ENCODE peak calls at places on chromosomes 4 and X, in eight cellular contexts. I, G, Z, R, H, Y, L and D are unnamed samples.

GRCh38 chr4:1298461-1298860 is 8.8 kb downstream of the MAEA start:
- DNase-seq in G (no peak), H (no peak), R (no peak), I (no peak), L (no peak), Z (no peak), Y (no peak), D (peak)

GRCh38 chr4:135239964-135240363 is 1038.4 kb upstream of the PABPC4L start:
- DNase-seq in I (no peak), G (no peak), H (no peak), L (no peak), Y (no peak), Z (no peak), R (no peak), D (no peak)

GRCh38 chr4:109730294-109731051 is 603 bp upstream of the PLA2G12A start:
- DNase-seq in H (no peak), G (no peak), R (no peak), I (peak), Z (peak), L (peak), Y (peak), D (peak)

GRCh38 chrX:149638860-149639259 is 7.3 kb upstream of the TMEM185A start:
- DNase-seq in G (no peak), Y (no peak), L (no peak), Z (no peak), I (peak), R (no peak), H (no peak), D (no peak)

GRCh38 chrX:22186165-22186564 is 86.5 kb upstream of the CBLL2 start:
- DNase-seq in Y (no peak), L (no peak), H (no peak), Z (no peak), G (no peak), R (no peak), I (no peak), D (no peak)

GRCh38 chr4:40016007-40016406 is 38.3 kb upstream of the PDS5A start:
- DNase-seq in R (no peak), Y (no peak), I (no peak), H (no peak), L (no peak), Z (no peak), G (no peak), D (no peak)

GRCh38 chr4:147633643-147634042 is 16.4 kb downstream of the TMEM184C start:
- DNase-seq in H (no peak), I (no peak), R (no peak), Z (no peak), L (peak), Y (no peak), G (no peak), D (no peak)

GRCh38 chrX:6574762-6575161 is 39.8 kb upstream of the VCX3A start:
- DNase-seq in R (no peak), H (no peak), L (no peak), I (no peak), Y (no peak), Z (no peak), G (no peak), D (no peak)

GRCh38 chr4:71235321-71236206 is 103.3 kb upstream of the SLC4A4 start:
- DNase-seq in I (no peak), G (no peak), Z (no peak), Y (no peak), L (no peak), H (no peak), R (no peak), D (no peak)

GRCh38 chrX:69149466-69150293 is 15.6 kb downstream of the PJA1 start:
- DNase-seq in I (no peak), L (no peak), Y (no peak), R (no peak), G (no peak), Z (no peak), H (no peak), D (no peak)

GRCh38 chrX:28625223-28625622 is 38.0 kb downstream of the IL1RAPL1 start:
- DNase-seq in L (no peak), R (no peak), I (no peak), Y (no peak), G (no peak), Z (no peak), H (no peak), D (no peak)

GRCh38 chr4:78057135-78057599 is at the start of gene FRAS1:
- DNase-seq in H (peak), G (peak), Y (no peak), L (peak), R (no peak), I (peak), Z (peak), D (no peak)

GRCh38 chrX:57074458-57074857 is 46.9 kb downstream of the SPIN2B start:
- DNase-seq in H (no peak), I (no peak), Y (no peak), L (no peak), G (no peak), R (no peak), Z (no peak), D (no peak)

GRCh38 chr4:85591361-85592098 is 116.6 kb downstream of the ARHGAP24 start:
- DNase-seq in G (no peak), H (no peak), Z (no peak), I (no peak), Y (no peak), R (no peak), L (peak), D (no peak)

GRCh38 chr4:85968945-85969830 is 390.7 kb downstream of the MAPK10 start:
- DNase-seq in G (no peak), Y (peak), I (peak), R (no peak), L (peak), H (no peak), Z (no peak), D (no peak)

GRCh38 chr4:142274137-142274536 is 572.0 kb downstream of the INPP4B start:
- DNase-seq in L (peak), H (no peak), Y (no peak), R (no peak), Z (no peak), I (peak), G (no peak), D (no peak)

GRCh38 chr4:87975466-87975865 is at the start of gene SPP1:
- DNase-seq in Z (peak), G (no peak), I (peak), R (no peak), H (no peak), Y (peak), L (peak), D (no peak)

GRCh38 chrX:120769576-120770341 is 105.9 kb downstream of the CT47B1 start:
- DNase-seq in G (no peak), I (peak), Y (no peak), Z (no peak), R (no peak), L (peak), H (no peak), D (no peak)

GRCh38 chr4:112751447-112751846 is 114.5 kb downstream of the LARP7 start:
- DNase-seq in Y (no peak), H (no peak), G (no peak), R (no peak), I (no peak), Z (no peak), L (no peak), D (no peak)

GRCh38 chr4:24024597-24024996 is 134.8 kb upstream of the PPARGC1A start:
- DNase-seq in I (no peak), L (peak), Z (no peak), H (no peak), G (no peak), R (no peak), Y (no peak), D (no peak)

GRCh38 chrX:73337366-73337765 is 109.5 kb upstream of the CDX4 start:
- DNase-seq in H (no peak), Z (no peak), G (no peak), I (no peak), Y (no peak), L (no peak), R (no peak), D (no peak)

GRCh38 chr4:53196872-53197759 is 168.7 kb downstream of the SCFD2 start:
- DNase-seq in L (peak), H (no peak), I (peak), R (no peak), Y (peak), Z (no peak), G (no peak), D (no peak)

GRCh38 chr4:38151870-38152269 is 191.7 kb downstream of the PTTG2 start:
- DNase-seq in R (no peak), G (no peak), Z (no peak), Y (no peak), L (no peak), I (peak), H (no peak), D (no peak)

GRCh38 chr4:108053281-108053701 is 63.6 kb downstream of the HADH start:
- DNase-seq in I (no peak), H (no peak), Z (no peak), L (no peak), Y (no peak), R (no peak), G (no peak), D (no peak)

GRCh38 chrX:25873196-25873595 is 264.9 kb upstream of the MAGEB18 start:
- DNase-seq in G (no peak), I (no peak), L (peak), R (no peak), H (no peak), Z (no peak), Y (no peak), D (no peak)